ENCODE peak calls at places on chromosomes 3 and 15, in eight cellular contexts. U is GM23338; H is RWPE2; K is Panc1; S is CD8-positive, alpha-beta T cell; T is endodermal cell; W is A549; N is left ventricle myocardium inferior. P is an unnamed sample.

GRCh38 chr15:42133892-42134502 is 22.4 kb downstream of the PLA2G4F start:
- DNase-seq in U (peak; percentile 89), H (peak; percentile 83), K (peak; percentile 28), S (peak; percentile 49), T (peak; percentile 96), W (peak; percentile 41), N (no peak), P (peak; percentile 74)

GRCh38 chr3:29822051-29822450 is 541.2 kb downstream of the RBMS3 start:
- DNase-seq in U (no peak), H (no peak), K (no peak), S (no peak), T (no peak), W (no peak), N (no peak), P (no peak)

GRCh38 chr15:41780727-41781126 is 6.4 kb downstream of the MAPKBP1 start:
- DNase-seq in U (no peak), H (no peak), K (no peak), S (no peak), T (no peak), W (no peak), N (no peak), P (no peak)

GRCh38 chr3:15327941-15328340 is 4.4 kb downstream of the SH3BP5 start:
- DNase-seq in U (no peak), H (no peak), K (no peak), S (peak; percentile 39), T (no peak), W (no peak), N (peak; percentile 42), P (no peak)

GRCh38 chr3:197186887-197187588 is 111.4 kb downstream of the DLG1 start:
- DNase-seq in U (peak; percentile 79), H (no peak), K (peak; percentile 39), S (peak; percentile 17), T (no peak), W (peak; percentile 4), N (no peak), P (no peak)

GRCh38 chr3:21665444-21665843 is 85.6 kb downstream of the ZNF385D start:
- DNase-seq in U (peak; percentile 63), H (no peak), K (no peak), S (no peak), T (peak; percentile 76), W (no peak), N (no peak), P (no peak)

GRCh38 chr15:99435138-99435695 is 130.6 kb upstream of the MEF2A start:
- DNase-seq in U (no peak), H (peak; percentile 78), K (no peak), S (no peak), T (peak; percentile 51), W (no peak), N (no peak), P (no peak)

GRCh38 chr15:27249723-27250160 is 278.8 kb downstream of the GABRG3 start:
- DNase-seq in U (no peak), H (no peak), K (no peak), S (no peak), T (no peak), W (no peak), N (no peak), P (no peak)

GRCh38 chr15:35289029-35289617 is 204.0 kb upstream of the NANOGP8 start:
- DNase-seq in U (peak; percentile 79), H (no peak), K (no peak), S (no peak), T (no peak), W (peak; percentile 42), N (no peak), P (no peak)

GRCh38 chr3:175338775-175339535 is 479.8 kb downstream of the NAALADL2 start:
- DNase-seq in U (peak; percentile 41), H (no peak), K (peak; percentile 30), S (no peak), T (peak; percentile 41), W (peak; percentile 10), N (no peak), P (peak; percentile 54)

GRCh38 chr3:151393961-151394360 is 9.4 kb upstream of the P2RY12 start:
- DNase-seq in U (no peak), H (no peak), K (no peak), S (no peak), T (no peak), W (no peak), N (no peak), P (no peak)

GRCh38 chr15:83278191-83278590 is 6.3 kb downstream of the BNC1 start:
- DNase-seq in U (no peak), H (no peak), K (no peak), S (no peak), T (no peak), W (no peak), N (no peak), P (no peak)

GRCh38 chr3:156471431-156471830 is 83.5 kb downstream of the SSR3 start:
- DNase-seq in U (no peak), H (no peak), K (no peak), S (no peak), T (no peak), W (no peak), N (no peak), P (no peak)

GRCh38 chr15:33215941-33216872 is 21.7 kb upstream of the FMN1 start:
- DNase-seq in U (peak; percentile 73), H (no peak), K (no peak), S (no peak), T (no peak), W (no peak), N (no peak), P (no peak)

GRCh38 chr3:139521811-139522210 is 17.7 kb downstream of the RBP1 start:
- DNase-seq in U (no peak), H (no peak), K (no peak), S (no peak), T (no peak), W (no peak), N (no peak), P (no peak)

GRCh38 chr3:131903988-131904415 is 130.8 kb downstream of the CPNE4 start:
- DNase-seq in U (no peak), H (peak; percentile 66), K (no peak), S (no peak), T (no peak), W (peak; percentile 36), N (no peak), P (no peak)

GRCh38 chr3:100710355-100711198 is 1.3 kb downstream of the TFG start:
- DNase-seq in U (peak; percentile 73), H (peak; percentile 71), K (no peak), S (peak; percentile 69), T (peak; percentile 75), W (peak; percentile 85), N (no peak), P (no peak)

GRCh38 chr15:39896101-39896500 is 24.0 kb downstream of the GPR176 start:
- DNase-seq in U (no peak), H (no peak), K (no peak), S (no peak), T (no peak), W (no peak), N (no peak), P (no peak)
- H3K27ac ChIP-seq in U (peak overlapping the region; percentile 55), H (no peak overlapping the region), K (no peak overlapping the region), S (no peak overlapping the region), T (no peak overlapping the region), W (no peak overlapping the region), N (no peak overlapping the region), P (no peak overlapping the region)

DNA sequence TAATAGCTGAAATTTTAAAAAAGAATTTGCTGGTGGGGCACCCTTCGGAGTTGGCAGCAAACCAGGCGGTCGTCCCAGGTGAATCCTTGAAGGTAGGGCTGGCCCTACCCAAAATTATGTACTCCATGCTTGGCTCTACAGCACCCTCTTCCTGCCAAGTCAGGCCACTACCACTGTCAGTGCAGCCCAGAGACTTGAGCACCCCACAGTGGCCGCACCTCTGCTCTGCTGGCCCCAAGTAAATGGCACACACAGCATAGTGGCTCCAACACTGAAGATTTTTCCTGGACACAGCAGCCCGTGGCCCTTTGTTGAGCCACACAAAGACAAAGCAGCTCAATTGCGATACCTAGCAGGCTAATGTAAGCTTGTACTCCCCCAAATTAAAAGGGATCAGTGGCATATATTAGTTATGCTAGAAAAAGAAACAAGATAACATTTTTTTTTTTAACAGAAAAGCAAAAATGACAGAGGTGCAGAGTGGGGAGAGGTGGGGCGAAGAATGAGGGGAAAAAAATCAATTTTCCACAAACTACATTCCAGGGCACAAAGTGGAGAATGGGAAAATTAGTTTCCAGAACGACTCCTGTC is 250.5 kb downstream of the UACA start:
- DNase-seq in U (peak; percentile 88), H (no peak), K (no peak), S (peak; percentile 64), T (peak; percentile 93), W (peak; percentile 67), N (peak; percentile 32), P (peak; percentile 73)
- TF ChIP-seq CTCF in U (peak; percentile 85), H (peak; percentile 91), K (peak; percentile 96), S (peak; percentile 70), T (peak; percentile 96), W (peak; percentile 70), N (peak; percentile 34), P (peak; percentile 61)

GRCh38 chr3:191740712-191741111 is 279.7 kb downstream of the PYDC2 start:
- DNase-seq in U (no peak), H (no peak), K (no peak), S (no peak), T (no peak), W (no peak), N (no peak), P (no peak)
- H3K27ac ChIP-seq in U (no peak overlapping the region), H (no peak overlapping the region), K (no peak overlapping the region), S (no peak overlapping the region), T (no peak overlapping the region), W (no peak overlapping the region), N (no peak overlapping the region), P (no peak overlapping the region)

GRCh38 chr15:43209059-43209824 is 11.6 kb downstream of the EPB42 start:
- DNase-seq in U (peak; percentile 71), H (peak; percentile 67), K (no peak), S (no peak), T (peak; percentile 91), W (peak; percentile 35), N (no peak), P (no peak)
- TF ChIP-seq CTCF in U (peak; percentile 48), H (peak; percentile 23), K (no peak), S (no peak), T (peak; percentile 69), W (peak; percentile 15), N (peak; percentile 30), P (no peak)

DNA sequence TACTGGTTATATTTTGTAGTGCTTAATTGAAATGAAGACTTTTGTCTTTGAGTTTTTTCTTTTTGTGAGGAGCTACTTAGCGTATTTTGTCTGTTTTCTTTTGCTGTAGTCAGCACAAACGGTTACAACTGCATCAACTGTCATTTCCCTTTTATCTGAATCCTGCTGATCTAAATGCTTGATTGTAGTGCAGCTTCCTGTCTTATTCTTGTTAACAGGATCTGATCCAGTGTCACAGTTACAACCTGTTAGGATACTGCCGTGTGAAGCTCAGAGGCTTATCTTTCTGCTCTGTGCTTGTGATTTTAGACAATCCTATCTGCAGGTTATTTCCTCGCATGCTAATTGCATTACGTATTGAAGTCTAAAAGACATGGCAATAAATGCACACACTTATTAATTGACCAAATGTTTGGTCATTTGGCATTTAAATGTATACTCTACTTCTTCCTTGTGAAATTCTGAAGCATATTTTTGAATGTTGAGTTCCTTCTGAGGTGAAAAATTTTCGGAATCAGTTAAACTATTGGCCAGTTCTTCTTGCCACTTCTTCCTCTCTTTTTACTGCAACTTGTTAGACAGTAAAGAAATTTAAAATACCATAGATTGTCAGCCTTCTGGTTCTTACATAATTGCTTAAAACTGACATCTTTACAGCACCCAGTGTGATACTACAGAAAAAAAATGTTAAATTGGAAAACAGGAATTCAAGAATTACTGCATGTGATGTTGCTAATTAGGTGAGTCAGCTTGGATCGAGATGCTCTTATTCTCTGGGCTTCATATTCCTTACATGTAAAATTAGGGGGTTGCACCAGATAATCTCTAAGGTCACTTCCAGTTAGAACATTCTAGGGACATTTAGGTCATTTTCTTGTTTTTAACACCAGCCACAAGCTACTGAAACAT is 168.2 kb downstream of the MBNL1 start:
- DNase-seq in U (no peak), H (no peak), K (no peak), S (no peak), T (no peak), W (no peak), N (no peak), P (no peak)
- H3K27ac ChIP-seq in U (no peak overlapping the region), H (no peak overlapping the region), K (peak overlapping the region; percentile 24), S (no peak overlapping the region), T (no peak overlapping the region), W (no peak overlapping the region), N (peak overlapping the region; percentile 49), P (peak overlapping the region; percentile 15)